ENCODE peak calls at places on chromosomes 13 and 19, in six cellular contexts. H, S, R, A, U and X are unnamed samples.

GRCh38 chr19:43784981-43785808 is 4.4 kb upstream of the KCNN4 start:
- DNase-seq in U (peak), A (peak), H (peak), S (peak), R (peak), X (peak)

GRCh38 chr19:33293255-33294057 is 8.9 kb downstream of the CEBPA start:
- DNase-seq in A (peak), R (no peak), S (peak), U (peak), H (peak), X (peak)

GRCh38 chr19:7349961-7350711 is 1.4 kb downstream of the ARHGEF18 start:
- DNase-seq in A (no peak), R (no peak), U (no peak), S (no peak), H (no peak), X (no peak)

GRCh38 chr13:83819611-83820010 is 62.7 kb downstream of the SLITRK1 start:
- DNase-seq in A (peak), S (peak), U (peak), H (peak), R (no peak), X (peak)

GRCh38 chr19:55252760-55253159 is 6.1 kb downstream of the PPP6R1 start:
- DNase-seq in H (no peak), A (no peak), S (no peak), U (no peak), R (no peak), X (no peak)

GRCh38 chr13:109979186-109979585 is 192.8 kb upstream of the IRS2 start:
- DNase-seq in S (no peak), R (no peak), H (no peak), A (peak), U (no peak), X (no peak)

GRCh38 chr13:107512551-107512950 is 702.8 kb downstream of the LIG4 start:
- DNase-seq in S (no peak), A (no peak), U (no peak), R (no peak), H (no peak), X (no peak)

GRCh38 chr13:27139565-27139964 is 32.0 kb downstream of the USP12 start:
- DNase-seq in U (no peak), S (no peak), H (no peak), R (no peak), A (no peak), X (no peak)

GRCh38 chr13:91574756-91575155 is 176.3 kb downstream of the GPC5 start:
- DNase-seq in R (no peak), A (no peak), U (peak), H (peak), S (peak), X (peak)

GRCh38 chr13:36297600-36298338 is at the start of gene CCDC169:
- DNase-seq in U (peak), H (peak), A (peak), R (peak), S (peak), X (peak)

GRCh38 chr13:97108535-97108910 is 113.6 kb upstream of the MBNL2 start:
- DNase-seq in A (peak), S (peak), H (peak), U (peak), R (no peak), X (no peak)

GRCh38 chr19:15028490-15028889 is 20.8 kb upstream of the CASP14 start:
- DNase-seq in H (no peak), S (no peak), U (no peak), A (no peak), R (no peak), X (no peak)

GRCh38 chr13:44141213-44141724 is 232.4 kb upstream of the SERP2 start:
- DNase-seq in H (no peak), U (no peak), R (no peak), A (no peak), S (peak), X (peak)

GRCh38 chr19:17321655-17322489 is 12.5 kb downstream of the DDA1 start:
- DNase-seq in H (no peak), R (no peak), U (no peak), A (no peak), S (no peak), X (no peak)

GRCh38 chr19:18233224-18233825 is 7.1 kb upstream of the PDE4C start:
- DNase-seq in U (peak), H (peak), A (peak), S (peak), R (peak), X (peak)

GRCh38 chr13:76336889-76337844 is 549.0 kb downstream of the KCTD12 start:
- DNase-seq in U (no peak), R (no peak), S (no peak), A (no peak), H (no peak), X (no peak)

GRCh38 chr13:24923305-24923640 is 159.3 kb downstream of the RNF17 start:
- DNase-seq in R (no peak), H (peak), A (peak), S (peak), U (peak), X (peak)

GRCh38 chr13:43245374-43245964 is 222.1 kb downstream of the DNAJC15 start:
- DNase-seq in H (peak), A (peak), R (peak), S (peak), U (peak), X (peak)

GRCh38 chr19:17765069-17765618 is 13.9 kb downstream of the FCHO1 start:
- DNase-seq in A (peak), U (no peak), S (no peak), R (no peak), H (no peak), X (no peak)

GRCh38 chr19:31054430-31054829 is 294.8 kb downstream of the TSHZ3 start:
- DNase-seq in A (no peak), S (peak), U (peak), R (no peak), H (peak), X (peak)

GRCh38 chr13:65292488-65292901 is 1937.6 kb downstream of the PCDH9 start:
- DNase-seq in H (peak), S (peak), A (peak), U (peak), R (peak), X (peak)

GRCh38 chr19:6654347-6655310 is 15.3 kb downstream of the TNFSF14 start:
- DNase-seq in S (no peak), A (no peak), R (no peak), H (no peak), U (no peak), X (no peak)

GRCh38 chr19:1079566-1080111 is 12.7 kb downstream of the ARHGAP45 start:
- DNase-seq in U (no peak), H (no peak), S (no peak), R (no peak), A (no peak), X (no peak)

GRCh38 chr13:21476893-21477472 is 17.9 kb upstream of the ZDHHC20 start:
- DNase-seq in A (peak), H (peak), R (peak), U (peak), S (peak), X (peak)

GRCh38 chr13:44249439-44249838 is 124.2 kb upstream of the SERP2 start:
- DNase-seq in U (peak), H (peak), S (peak), R (peak), A (peak), X (peak)

GRCh38 chr13:102401305-102401704 is 543 bp downstream of the FGF14 start:
- DNase-seq in R (no peak), H (no peak), U (peak), S (no peak), A (no peak), X (no peak)

GRCh38 chr19:5851302-5851701 is at the start of gene FUT3:
- DNase-seq in A (peak), R (no peak), H (no peak), S (no peak), U (no peak), X (no peak)

GRCh38 chr19:35565016-35565856 is 1.8 kb upstream of the ATP4A start:
- DNase-seq in R (no peak), H (no peak), U (no peak), S (no peak), A (no peak), X (no peak)

GRCh38 chr13:65387743-65388347 is 1842.3 kb downstream of the PCDH9 start:
- DNase-seq in S (no peak), H (no peak), R (no peak), A (no peak), U (no peak), X (no peak)

GRCh38 chr13:66503890-66504289 is 726.2 kb downstream of the PCDH9 start:
- DNase-seq in S (no peak), H (no peak), R (no peak), A (peak), U (no peak), X (no peak)

DNA sequence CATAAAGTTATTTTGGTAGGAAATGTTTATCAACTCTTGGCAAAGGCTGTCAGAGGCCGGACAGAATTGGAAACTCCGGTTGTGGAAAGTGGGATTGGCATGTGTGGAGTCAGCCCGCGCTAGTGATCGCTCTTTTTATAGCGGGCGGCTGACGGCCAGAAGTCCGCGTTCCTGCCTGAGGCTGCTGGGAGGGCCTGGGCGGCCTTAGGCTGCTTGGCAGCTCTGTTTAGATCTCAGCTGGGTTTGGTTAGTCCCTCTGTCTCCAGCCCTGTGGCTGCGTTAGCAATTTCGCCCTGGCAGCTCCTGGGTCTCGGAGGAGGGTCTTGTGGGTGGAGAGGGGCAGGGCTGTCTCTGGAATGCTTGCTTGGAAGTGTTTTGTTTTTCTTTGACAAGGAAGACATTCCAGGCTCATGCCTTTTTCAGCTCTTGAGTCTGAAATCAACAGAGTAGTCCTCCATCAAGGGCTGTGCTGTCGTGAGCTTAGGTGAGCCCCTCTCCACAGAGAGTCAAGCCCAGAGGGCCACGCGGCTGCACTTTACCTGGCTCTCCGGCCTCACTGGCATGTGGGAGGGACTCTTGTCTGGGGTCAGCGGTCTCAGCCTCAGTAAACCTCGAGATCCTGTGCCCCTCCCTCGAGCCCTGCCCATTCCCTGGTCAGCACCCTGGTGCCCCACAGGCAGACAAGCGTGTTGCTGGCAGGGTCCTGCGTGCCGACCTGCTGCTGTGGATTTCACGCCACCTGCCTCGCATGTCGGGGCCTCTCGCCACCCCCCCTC is 22.5 kb downstream of the DOT1L start:
- DNase-seq in U (peak), A (no peak), H (peak), R (peak), S (peak), X (peak)
- H3K9ac ChIP-seq in U (peak), A (no peak), H (no peak), R (no peak), S (peak), X (peak)

GRCh38 chr19:10554760-10555612 is 10.8 kb downstream of the KRI1 start:
- DNase-seq in R (no peak), S (no peak), A (no peak), H (no peak), U (no peak), X (no peak)

GRCh38 chr19:10552596-10553053 is 8.9 kb downstream of the ATG4D start:
- DNase-seq in S (peak), H (no peak), U (no peak), A (peak), R (no peak), X (peak)

GRCh38 chr19:10551698-10552301 is 8.1 kb downstream of the ATG4D start:
- DNase-seq in A (peak), U (no peak), R (no peak), H (no peak), S (no peak), X (peak)

GRCh38 chr19:10553943-10554381 is 10.3 kb downstream of the ATG4D start:
- DNase-seq in R (no peak), H (no peak), S (no peak), U (no peak), A (no peak), X (no peak)

GRCh38 chr19:10553087-10553667 is 9.5 kb downstream of the ATG4D start:
- DNase-seq in S (no peak), H (no peak), A (no peak), U (no peak), R (no peak), X (no peak)
- H3K9ac ChIP-seq in S (no peak), H (no peak), A (no peak), U (no peak), R (no peak), X (no peak)

DNA sequence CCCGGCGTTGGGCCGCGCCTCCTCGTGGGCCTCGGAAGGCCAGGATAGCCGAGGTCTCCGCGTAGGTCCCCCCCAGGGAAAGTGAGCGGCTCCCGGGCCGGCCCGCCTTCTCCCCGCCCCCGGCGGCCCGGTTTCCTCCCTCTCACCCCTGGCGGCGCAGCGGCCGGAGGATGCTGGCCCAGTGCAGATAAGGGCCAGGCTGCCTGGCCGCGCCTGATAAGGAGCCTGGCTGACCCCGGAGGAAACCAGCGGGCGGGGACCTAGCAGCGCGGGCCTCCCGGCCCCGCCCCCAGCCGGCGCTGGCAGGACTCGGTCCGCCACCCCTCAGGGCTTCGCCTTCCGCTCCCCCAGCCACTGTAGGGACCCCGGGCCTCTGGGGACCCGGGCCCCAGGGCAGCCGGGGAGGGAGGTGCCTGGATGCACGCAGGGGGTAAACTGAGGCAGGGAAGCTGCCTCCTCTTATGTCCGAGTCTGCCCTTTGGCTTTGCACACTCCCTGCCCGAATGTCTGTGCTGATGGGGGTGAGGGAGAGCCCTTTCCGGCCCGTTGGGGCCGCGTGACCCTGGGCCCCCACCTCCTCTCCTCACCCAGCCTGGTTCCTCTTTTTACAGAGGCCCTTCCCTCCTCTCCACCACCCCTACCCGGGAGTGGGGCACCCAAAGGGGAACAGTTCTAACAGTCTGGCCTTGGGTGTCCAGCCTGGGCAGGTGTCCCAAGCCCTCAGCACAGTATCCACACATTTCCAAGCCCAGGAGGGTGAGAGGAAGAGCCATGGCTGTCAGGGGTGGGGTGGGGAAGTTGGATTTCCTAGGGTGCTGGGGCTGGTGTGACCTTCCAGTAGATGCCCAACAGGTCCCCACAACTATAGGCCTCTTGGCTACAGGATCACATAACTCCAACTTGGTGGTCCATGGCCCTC is at the start of gene LYL1:
- DNase-seq in A (no peak), U (no peak), H (no peak), R (peak), S (peak), X (no peak)
- H3K9ac ChIP-seq in A (peak), U (peak), H (peak), R (peak), S (peak), X (peak)

GRCh38 chr13:98976338-98976737 is 1.5 kb downstream of the DOCK9 start:
- DNase-seq in H (peak), U (peak), S (peak), R (no peak), A (no peak), X (peak)

GRCh38 chr13:98976941-98977340 is 923 bp downstream of the DOCK9 start:
- DNase-seq in S (peak), A (no peak), H (peak), U (peak), R (peak), X (no peak)

GRCh38 chr13:98979012-98979411 is 1.1 kb upstream of the DOCK9 start:
- DNase-seq in A (no peak), H (no peak), S (no peak), U (no peak), R (peak), X (no peak)

GRCh38 chr13:98978280-98978679 is 416 bp upstream of the DOCK9 start:
- DNase-seq in S (peak), U (peak), A (peak), H (peak), R (peak), X (peak)

DNA sequence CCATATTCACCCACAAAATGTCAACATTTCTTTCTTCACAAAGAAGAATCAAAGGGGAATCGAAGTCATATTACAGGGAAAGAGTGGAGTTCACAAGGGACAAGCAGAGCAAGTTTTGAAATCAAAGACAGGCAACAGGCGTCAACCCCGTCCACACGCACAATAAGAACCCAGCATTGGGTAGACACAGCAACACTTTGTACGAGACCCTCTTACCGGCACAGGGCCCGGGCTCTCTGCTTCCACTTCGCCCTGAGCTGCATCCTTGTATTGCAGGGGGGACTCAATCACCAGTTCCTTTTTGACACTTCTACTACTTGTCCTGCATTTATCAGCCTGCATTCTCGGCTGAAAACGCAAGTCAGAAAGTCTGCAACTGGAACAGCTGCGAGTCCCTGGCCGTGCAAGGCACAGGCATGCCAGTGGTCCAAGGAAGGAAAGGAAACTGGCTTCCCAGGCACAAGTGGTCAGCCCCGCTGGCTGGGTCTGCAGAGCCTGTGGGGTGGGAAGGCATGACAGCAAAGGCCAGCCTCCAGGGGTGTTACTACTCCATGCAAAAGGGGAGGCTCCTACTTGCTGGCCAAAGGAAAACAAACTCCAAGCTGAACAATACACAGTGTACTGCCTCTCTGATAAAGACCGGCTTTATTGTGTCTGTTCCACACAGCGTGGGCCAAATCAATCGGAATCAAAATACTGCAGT is at the start of gene DOCK9:
- DNase-seq in H (peak), R (peak), A (peak), S (peak), U (peak), X (peak)
- H3K9ac ChIP-seq in H (peak), R (peak), A (peak), S (no peak), U (peak), X (peak)

GRCh38 chr19:41174297-41174928 is 18.6 kb upstream of the CYP2S1 start:
- DNase-seq in H (no peak), U (no peak), A (no peak), S (no peak), R (no peak), X (no peak)

GRCh38 chr19:41172297-41173164 is 20.5 kb upstream of the CYP2S1 start:
- DNase-seq in A (no peak), S (no peak), R (no peak), H (no peak), U (no peak), X (no peak)

GRCh38 chr19:41175825-41176734 is 16.9 kb upstream of the CYP2S1 start:
- DNase-seq in U (peak), H (peak), S (peak), A (peak), R (no peak), X (peak)
- H3K9ac ChIP-seq in U (peak), H (peak), S (no peak), A (no peak), R (no peak), X (peak)

DNA sequence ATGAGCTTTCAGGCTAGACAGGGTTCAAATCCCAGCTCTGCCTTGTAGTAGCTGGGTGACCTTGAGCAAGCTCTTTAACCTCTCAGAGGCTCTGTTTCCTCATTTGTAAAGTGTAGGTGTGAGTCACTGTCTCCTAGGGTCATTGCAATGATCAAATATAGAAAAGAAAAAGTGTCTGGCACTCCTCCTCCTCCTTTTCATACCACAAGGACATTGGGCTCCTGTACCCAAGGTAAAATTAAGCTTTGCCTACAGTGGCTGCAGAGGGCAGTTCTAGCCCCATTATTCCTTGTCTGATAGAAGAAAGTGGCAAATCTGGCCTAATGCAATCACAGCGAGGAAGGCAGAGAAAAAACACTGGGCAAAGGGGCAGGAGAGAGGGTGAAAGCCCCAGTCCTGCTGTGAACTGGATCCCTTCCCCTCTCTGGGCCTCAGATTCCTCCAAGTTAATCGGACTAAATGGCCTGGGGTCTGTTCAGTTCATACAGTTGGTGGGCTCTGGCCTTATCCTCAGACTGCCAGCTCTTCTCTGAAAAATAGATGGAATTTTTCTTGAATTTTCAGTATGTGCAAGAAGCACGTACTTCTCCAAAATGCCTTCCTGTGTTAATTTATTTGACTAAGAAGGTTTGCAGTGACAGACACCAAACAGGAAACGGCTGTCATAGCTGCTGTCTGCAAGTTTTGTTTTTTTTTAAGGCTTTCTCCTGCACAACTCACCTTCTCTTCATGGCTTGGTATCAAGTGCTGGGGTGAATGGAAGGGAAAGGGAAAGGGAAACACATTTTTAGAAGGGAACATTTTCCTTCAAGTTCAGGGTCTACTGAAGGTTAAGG is 35.3 kb downstream of the RGCC start:
- DNase-seq in R (peak), H (no peak), U (no peak), S (no peak), A (no peak), X (no peak)
- H3K9ac ChIP-seq in R (no peak), H (no peak), U (no peak), S (no peak), A (no peak), X (no peak)